ENCODE peak calls at places on chromosome 4, in nine cellular contexts. One of them, this sample, is unnamed. For H3K4me1, the result is how much of the 10 kb centered on the place peaks cover.

GRCh38 chr4:150368667-150369066 is 213.3 kb upstream of the MAB21L2 start:
- DNase-seq in body of pancreas: no peak
- DNase-seq in mammary epithelial cell: no peak
- DNase-seq in sigmoid colon: no peak
- DNase-seq in pancreas: no peak
- DNase-seq in fibroblast of lung: no peak
- DNase-seq in cardiac muscle cell: no peak
- DNase-seq in neural progenitor cell: no peak
- DNase-seq in suprapubic skin: no peak
- DNase-seq in this sample: no peak

GRCh38 chr4:177079327-177079726 is 230.3 kb upstream of the NEIL3 start:
- DNase-seq in body of pancreas: no peak
- DNase-seq in mammary epithelial cell: no peak
- DNase-seq in sigmoid colon: no peak
- DNase-seq in pancreas: no peak
- DNase-seq in fibroblast of lung: no peak
- DNase-seq in cardiac muscle cell: no peak
- DNase-seq in neural progenitor cell: no peak
- DNase-seq in suprapubic skin: no peak
- DNase-seq in this sample: no peak

GRCh38 chr4:6278801-6279197 is 9.1 kb downstream of the WFS1 start:
- DNase-seq in body of pancreas: no peak
- DNase-seq in mammary epithelial cell: no peak
- DNase-seq in sigmoid colon: no peak
- DNase-seq in pancreas: no peak
- DNase-seq in fibroblast of lung: peak
- DNase-seq in cardiac muscle cell: no peak
- DNase-seq in neural progenitor cell: no peak
- DNase-seq in suprapubic skin: no peak
- DNase-seq in this sample: no peak

GRCh38 chr4:95637047-95637600 is 88.4 kb upstream of the UNC5C start:
- DNase-seq in body of pancreas: no peak
- DNase-seq in mammary epithelial cell: peak
- DNase-seq in sigmoid colon: no peak
- DNase-seq in pancreas: no peak
- DNase-seq in fibroblast of lung: peak
- DNase-seq in cardiac muscle cell: peak
- DNase-seq in neural progenitor cell: peak
- DNase-seq in suprapubic skin: no peak
- DNase-seq in this sample: no peak

GRCh38 chr4:72568959-72569718 is at the start of gene ADAMTS3:
- DNase-seq in body of pancreas: peak
- DNase-seq in mammary epithelial cell: peak
- DNase-seq in sigmoid colon: peak
- DNase-seq in pancreas: peak
- DNase-seq in fibroblast of lung: peak
- DNase-seq in cardiac muscle cell: peak
- DNase-seq in neural progenitor cell: peak
- DNase-seq in suprapubic skin: peak
- DNase-seq in this sample: peak

GRCh38 chr4:154743683-154744340 is at the start of gene LRAT:
- DNase-seq in body of pancreas: peak
- DNase-seq in mammary epithelial cell: peak
- DNase-seq in sigmoid colon: peak
- DNase-seq in pancreas: peak
- DNase-seq in fibroblast of lung: no peak
- DNase-seq in cardiac muscle cell: peak
- DNase-seq in neural progenitor cell: peak
- DNase-seq in suprapubic skin: peak
- DNase-seq in this sample: peak

GRCh38 chr4:3512279-3512678 is 19.9 kb downstream of the LRPAP1 start:
- DNase-seq in body of pancreas: no peak
- DNase-seq in mammary epithelial cell: no peak
- DNase-seq in sigmoid colon: no peak
- DNase-seq in pancreas: no peak
- DNase-seq in fibroblast of lung: no peak
- DNase-seq in cardiac muscle cell: no peak
- DNase-seq in neural progenitor cell: no peak
- DNase-seq in suprapubic skin: no peak
- DNase-seq in this sample: no peak

GRCh38 chr4:16139066-16139945 is 55.5 kb upstream of the PROM1 start:
- DNase-seq in body of pancreas: no peak
- DNase-seq in mammary epithelial cell: no peak
- DNase-seq in sigmoid colon: peak
- DNase-seq in pancreas: no peak
- DNase-seq in fibroblast of lung: no peak
- DNase-seq in cardiac muscle cell: no peak
- DNase-seq in neural progenitor cell: no peak
- DNase-seq in suprapubic skin: no peak
- DNase-seq in this sample: no peak

GRCh38 chr4:108204518-108204917 is 35.8 kb upstream of the LEF1 start:
- DNase-seq in body of pancreas: no peak
- DNase-seq in mammary epithelial cell: no peak
- DNase-seq in sigmoid colon: no peak
- DNase-seq in pancreas: no peak
- DNase-seq in fibroblast of lung: peak
- DNase-seq in cardiac muscle cell: no peak
- DNase-seq in neural progenitor cell: no peak
- DNase-seq in suprapubic skin: no peak
- DNase-seq in this sample: no peak

GRCh38 chr4:85005865-85006377 is 39.4 kb upstream of the WDFY3 start:
- DNase-seq in body of pancreas: no peak
- DNase-seq in mammary epithelial cell: peak
- DNase-seq in sigmoid colon: no peak
- DNase-seq in pancreas: no peak
- DNase-seq in fibroblast of lung: peak
- DNase-seq in cardiac muscle cell: no peak
- DNase-seq in neural progenitor cell: no peak
- DNase-seq in suprapubic skin: no peak
- DNase-seq in this sample: no peak

GRCh38 chr4:57109847-57110634 is at the start of gene IGFBP7:
- DNase-seq in body of pancreas: peak
- DNase-seq in mammary epithelial cell: peak
- DNase-seq in sigmoid colon: peak
- DNase-seq in pancreas: peak
- DNase-seq in fibroblast of lung: peak
- DNase-seq in cardiac muscle cell: peak
- DNase-seq in neural progenitor cell: peak
- DNase-seq in suprapubic skin: no peak
- DNase-seq in this sample: no peak

GRCh38 chr4:101192244-101192643 is 155.1 kb downstream of the PPP3CA start:
- DNase-seq in body of pancreas: no peak
- DNase-seq in mammary epithelial cell: no peak
- DNase-seq in sigmoid colon: no peak
- DNase-seq in pancreas: no peak
- DNase-seq in fibroblast of lung: no peak
- DNase-seq in cardiac muscle cell: no peak
- DNase-seq in neural progenitor cell: no peak
- DNase-seq in suprapubic skin: no peak
- DNase-seq in this sample: no peak

GRCh38 chr4:161466321-161466720 is 697.5 kb downstream of the FSTL5 start:
- DNase-seq in body of pancreas: no peak
- DNase-seq in mammary epithelial cell: no peak
- DNase-seq in sigmoid colon: no peak
- DNase-seq in pancreas: no peak
- DNase-seq in fibroblast of lung: no peak
- DNase-seq in cardiac muscle cell: no peak
- DNase-seq in neural progenitor cell: no peak
- DNase-seq in suprapubic skin: no peak
- DNase-seq in this sample: no peak

GRCh38 chr4:129136433-129136832 is 40.5 kb downstream of the C4orf33 start:
- DNase-seq in body of pancreas: no peak
- DNase-seq in mammary epithelial cell: no peak
- DNase-seq in sigmoid colon: no peak
- DNase-seq in pancreas: no peak
- DNase-seq in fibroblast of lung: no peak
- DNase-seq in cardiac muscle cell: no peak
- DNase-seq in neural progenitor cell: no peak
- DNase-seq in suprapubic skin: no peak
- DNase-seq in this sample: no peak

GRCh38 chr4:128601992-128602695 is 207.4 kb upstream of the JADE1 start:
- DNase-seq in body of pancreas: no peak
- DNase-seq in mammary epithelial cell: no peak
- DNase-seq in sigmoid colon: no peak
- DNase-seq in pancreas: no peak
- DNase-seq in fibroblast of lung: peak
- DNase-seq in cardiac muscle cell: no peak
- DNase-seq in neural progenitor cell: no peak
- DNase-seq in suprapubic skin: no peak
- DNase-seq in this sample: no peak

GRCh38 chr4:137524642-137525384 is 7.5 kb downstream of the PCDH18 start:
- DNase-seq in body of pancreas: no peak
- DNase-seq in mammary epithelial cell: no peak
- DNase-seq in sigmoid colon: no peak
- DNase-seq in pancreas: no peak
- DNase-seq in fibroblast of lung: peak
- DNase-seq in cardiac muscle cell: no peak
- DNase-seq in neural progenitor cell: no peak
- DNase-seq in suprapubic skin: no peak
- DNase-seq in this sample: no peak
- H3K4me1 ChIP-seq in body of pancreas: under half
- H3K4me1 ChIP-seq in mammary epithelial cell: under half
- H3K4me1 ChIP-seq in sigmoid colon: under half
- H3K4me1 ChIP-seq in pancreas: under half
- H3K4me1 ChIP-seq in fibroblast of lung: under half
- H3K4me1 ChIP-seq in cardiac muscle cell: under half
- H3K4me1 ChIP-seq in neural progenitor cell: under half
- H3K4me1 ChIP-seq in suprapubic skin: under half
- H3K4me1 ChIP-seq in this sample: under half

DNA sequence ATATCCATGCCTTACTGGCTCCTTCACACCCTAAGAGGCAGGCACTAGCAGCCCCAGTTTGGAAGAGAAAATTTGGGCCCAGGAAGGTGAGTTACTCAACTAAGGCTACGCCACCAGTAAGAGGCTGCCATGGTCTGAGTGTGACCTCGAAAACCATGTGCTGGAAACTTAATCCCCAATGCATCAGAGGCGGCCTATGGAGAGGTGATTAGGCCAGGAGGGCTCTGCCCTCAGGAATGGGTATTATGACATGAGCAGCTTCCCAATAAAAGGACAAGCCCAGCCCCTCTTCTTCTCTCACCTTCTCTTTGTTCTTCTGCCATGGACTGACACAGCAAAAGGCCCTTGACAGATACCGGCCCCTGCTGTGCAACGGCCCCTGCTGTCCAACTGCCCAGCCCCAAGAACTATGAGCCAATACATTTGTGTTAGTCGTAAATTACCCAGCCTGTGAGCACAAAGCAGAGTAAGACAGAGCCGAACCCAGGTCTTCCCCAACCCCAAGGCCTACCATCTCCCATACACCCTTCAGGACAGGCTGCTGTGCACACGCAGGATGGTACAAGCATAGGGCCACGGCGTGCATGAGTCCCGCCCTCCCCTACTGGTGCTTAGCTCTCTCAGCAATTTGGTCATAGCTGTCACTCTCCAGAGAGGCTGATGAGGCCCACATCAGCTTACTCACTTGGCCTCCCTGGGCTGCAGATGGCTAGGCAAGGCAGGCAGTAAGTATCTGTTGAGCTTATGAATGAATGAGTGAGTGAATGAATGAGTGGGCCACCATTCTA is 14.2 kb downstream of the WDR1 start:
- DNase-seq in body of pancreas: no peak
- DNase-seq in mammary epithelial cell: no peak
- DNase-seq in sigmoid colon: no peak
- DNase-seq in pancreas: no peak
- DNase-seq in fibroblast of lung: peak
- DNase-seq in cardiac muscle cell: no peak
- DNase-seq in neural progenitor cell: peak
- DNase-seq in suprapubic skin: no peak
- DNase-seq in this sample: no peak
- H3K27ac ChIP-seq in body of pancreas: no peak
- H3K27ac ChIP-seq in mammary epithelial cell: no peak
- H3K27ac ChIP-seq in sigmoid colon: peak
- H3K27ac ChIP-seq in pancreas: no peak
- H3K27ac ChIP-seq in fibroblast of lung: peak
- H3K27ac ChIP-seq in cardiac muscle cell: peak
- H3K27ac ChIP-seq in neural progenitor cell: peak
- H3K27ac ChIP-seq in suprapubic skin: no peak
- H3K27ac ChIP-seq in this sample: peak

GRCh38 chr4:7967501-7968261 is 28.0 kb upstream of the AFAP1 start:
- DNase-seq in body of pancreas: no peak
- DNase-seq in mammary epithelial cell: no peak
- DNase-seq in sigmoid colon: no peak
- DNase-seq in pancreas: no peak
- DNase-seq in fibroblast of lung: peak
- DNase-seq in cardiac muscle cell: no peak
- DNase-seq in neural progenitor cell: no peak
- DNase-seq in suprapubic skin: no peak
- DNase-seq in this sample: no peak

GRCh38 chr4:7971881-7972500 is 32.3 kb upstream of the AFAP1 start:
- DNase-seq in body of pancreas: no peak
- DNase-seq in mammary epithelial cell: peak
- DNase-seq in sigmoid colon: no peak
- DNase-seq in pancreas: no peak
- DNase-seq in fibroblast of lung: no peak
- DNase-seq in cardiac muscle cell: no peak
- DNase-seq in neural progenitor cell: no peak
- DNase-seq in suprapubic skin: no peak
- DNase-seq in this sample: no peak

GRCh38 chr4:7971159-7971631 is 31.5 kb upstream of the AFAP1 start:
- DNase-seq in body of pancreas: no peak
- DNase-seq in mammary epithelial cell: no peak
- DNase-seq in sigmoid colon: no peak
- DNase-seq in pancreas: no peak
- DNase-seq in fibroblast of lung: no peak
- DNase-seq in cardiac muscle cell: no peak
- DNase-seq in neural progenitor cell: no peak
- DNase-seq in suprapubic skin: no peak
- DNase-seq in this sample: no peak

GRCh38 chr4:7968262-7968896 is 28.7 kb upstream of the AFAP1 start:
- DNase-seq in body of pancreas: no peak
- DNase-seq in mammary epithelial cell: no peak
- DNase-seq in sigmoid colon: no peak
- DNase-seq in pancreas: no peak
- DNase-seq in fibroblast of lung: no peak
- DNase-seq in cardiac muscle cell: no peak
- DNase-seq in neural progenitor cell: no peak
- DNase-seq in suprapubic skin: no peak
- DNase-seq in this sample: no peak

GRCh38 chr4:7970031-7970946 is 30.6 kb upstream of the AFAP1 start:
- DNase-seq in body of pancreas: no peak
- DNase-seq in mammary epithelial cell: peak
- DNase-seq in sigmoid colon: no peak
- DNase-seq in pancreas: no peak
- DNase-seq in fibroblast of lung: peak
- DNase-seq in cardiac muscle cell: no peak
- DNase-seq in neural progenitor cell: no peak
- DNase-seq in suprapubic skin: no peak
- DNase-seq in this sample: no peak
- H3K4me1 ChIP-seq in body of pancreas: under half
- H3K4me1 ChIP-seq in mammary epithelial cell: under half
- H3K4me1 ChIP-seq in sigmoid colon: half or more
- H3K4me1 ChIP-seq in pancreas: under half
- H3K4me1 ChIP-seq in fibroblast of lung: under half
- H3K4me1 ChIP-seq in cardiac muscle cell: under half
- H3K4me1 ChIP-seq in neural progenitor cell: under half
- H3K4me1 ChIP-seq in suprapubic skin: half or more
- H3K4me1 ChIP-seq in this sample: under half

DNA sequence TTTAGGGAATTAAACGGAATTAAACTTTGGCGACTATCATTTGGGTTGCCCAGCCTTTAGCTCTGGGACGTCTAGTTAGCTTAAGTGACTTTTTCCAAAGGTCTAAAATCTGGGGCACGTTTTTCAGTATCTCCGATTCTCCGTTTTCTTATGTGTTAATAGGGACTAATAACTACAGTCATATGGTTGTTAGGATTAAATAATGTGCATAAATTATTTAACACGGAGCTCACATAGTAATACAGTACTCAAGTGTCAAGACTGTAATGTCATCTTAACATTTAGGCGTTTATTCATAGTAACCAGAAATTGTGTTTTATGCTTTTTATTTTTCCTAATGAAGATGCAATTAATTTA is 466 bp upstream of the CCNA2 start:
- DNase-seq in body of pancreas: no peak
- DNase-seq in mammary epithelial cell: no peak
- DNase-seq in sigmoid colon: no peak
- DNase-seq in pancreas: no peak
- DNase-seq in fibroblast of lung: no peak
- DNase-seq in cardiac muscle cell: no peak
- DNase-seq in neural progenitor cell: no peak
- DNase-seq in suprapubic skin: no peak
- DNase-seq in this sample: no peak
- H3K27ac ChIP-seq in body of pancreas: peak
- H3K27ac ChIP-seq in mammary epithelial cell: peak
- H3K27ac ChIP-seq in sigmoid colon: peak
- H3K27ac ChIP-seq in pancreas: peak
- H3K27ac ChIP-seq in fibroblast of lung: peak
- H3K27ac ChIP-seq in cardiac muscle cell: peak
- H3K27ac ChIP-seq in neural progenitor cell: no peak
- H3K27ac ChIP-seq in suprapubic skin: peak
- H3K27ac ChIP-seq in this sample: peak